ENCODE peak calls at places on chromosomes 11 and 22, in seven cellular contexts. N, I, X, C, V, J and G are unnamed samples.
A peak's percentile ranks its signal among the peaks of the same experiment; 100 is the strongest.

GRCh38 chr11:122159173-122159701 is 43.2 kb upstream of the BLID start:
- DNase-seq in I (peak; percentile 40), V (no peak), C (peak; percentile 81), J (peak; percentile 13), N (peak; percentile 23), X (no peak), G (no peak)

GRCh38 chr11:100445231-100445735 is 241.8 kb upstream of the ARHGAP42 start:
- DNase-seq in C (peak; percentile 23), I (no peak), N (no peak), V (no peak), J (no peak), X (no peak), G (no peak)

GRCh38 chr22:46021577-46021976 is 44.6 kb upstream of the WNT7B start:
- DNase-seq in I (no peak), X (no peak), J (no peak), C (no peak), V (peak; percentile 26), N (no peak), G (no peak)

GRCh38 chr11:34342008-34342533 is 15.7 kb downstream of the ABTB2 start:
- DNase-seq in J (no peak), V (no peak), I (no peak), N (peak; percentile 53), C (no peak), X (no peak), G (no peak)

GRCh38 chr22:42830161-42830560 is 26.9 kb downstream of the ARFGAP3 start:
- DNase-seq in X (no peak), C (no peak), I (no peak), J (no peak), V (no peak), N (no peak), G (no peak)

GRCh38 chr11:10770626-10771254 is 19.7 kb downstream of the CTR9 start:
- DNase-seq in I (peak; percentile 33), V (no peak), N (peak; percentile 63), C (peak; percentile 55), J (peak; percentile 57), X (peak; percentile 67), G (peak; percentile 33)

GRCh38 chr22:26892401-26893033 is 235.1 kb downstream of the MIAT start:
- DNase-seq in X (peak; percentile 38), J (no peak), N (peak; percentile 25), I (no peak), C (no peak), V (peak; percentile 83), G (no peak)

GRCh38 chr22:48242461-48242864 is 1480.0 kb downstream of the TBC1D22A start:
- DNase-seq in N (no peak), J (no peak), V (peak; percentile 21), C (no peak), X (no peak), I (no peak), G (no peak)

GRCh38 chr22:50581950-50582561 is 593 bp downstream of the CHKB start:
- DNase-seq in C (peak; percentile 17), V (no peak), N (no peak), J (no peak), I (no peak), X (no peak), G (no peak)

GRCh38 chr22:45090364-45090960 is 73.3 kb upstream of the NUP50 start:
- DNase-seq in C (no peak), J (no peak), V (no peak), X (peak; percentile 14), N (peak; percentile 77), I (peak; percentile 52), G (no peak)

GRCh38 chr11:6022954-6023353 is 7.6 kb downstream of the OR56A1 start:
- DNase-seq in X (peak; percentile 13), J (peak; percentile 12), I (peak; percentile 36), V (no peak), N (peak; percentile 68), C (peak; percentile 73), G (no peak)

GRCh38 chr22:37218771-37219411 is 6.6 kb upstream of the SSTR3 start:
- DNase-seq in C (no peak), N (no peak), I (no peak), J (no peak), V (no peak), X (no peak), G (peak; percentile 85)

GRCh38 chr11:15867886-15868285 is 488.5 kb downstream of the SOX6 start:
- DNase-seq in V (no peak), N (no peak), C (no peak), X (no peak), J (no peak), I (no peak), G (no peak)

GRCh38 chr11:129323896-129324522 is 51.6 kb upstream of the BARX2 start:
- DNase-seq in V (no peak), N (peak; percentile 58), I (no peak), J (no peak), X (peak; percentile 30), C (peak; percentile 49), G (no peak)

GRCh38 chr11:3627291-3627690 is 14.5 kb downstream of the ART5 start:
- DNase-seq in V (no peak), C (peak; percentile 34), X (no peak), I (peak; percentile 69), N (peak; percentile 78), J (no peak), G (no peak)

GRCh38 chr22:35608088-35608487 is 9.0 kb downstream of the MB start:
- DNase-seq in X (no peak), J (no peak), V (no peak), N (no peak), C (no peak), I (no peak), G (no peak)

GRCh38 chr11:2933376-2934056 is 4.3 kb upstream of the PHLDA2 start:
- DNase-seq in I (peak; percentile 86), N (no peak), X (peak; percentile 92), V (peak; percentile 65), C (peak; percentile 77), J (no peak), G (peak; percentile 18)

GRCh38 chr11:44507896-44508440 is 57.5 kb upstream of the CD82 start:
- DNase-seq in J (no peak), X (no peak), N (no peak), I (no peak), V (no peak), C (no peak), G (no peak)

GRCh38 chr11:10659339-10660216 is 34.0 kb downstream of the IRAG1 start:
- DNase-seq in I (peak; percentile 97), X (peak; percentile 60), J (peak; percentile 18), N (peak; percentile 83), C (peak; percentile 85), V (no peak), G (no peak)

GRCh38 chr11:44760917-44761545 is 34.3 kb downstream of the TSPAN18 start:
- DNase-seq in I (peak; percentile 80), J (no peak), C (peak; percentile 92), V (no peak), N (peak; percentile 78), X (peak; percentile 43), G (no peak)

GRCh38 chr11:69644962-69645675 is 4.2 kb downstream of the CCND1 start:
- DNase-seq in N (no peak), C (no peak), J (no peak), I (no peak), X (no peak), V (peak; percentile 48), G (no peak)

GRCh38 chr22:30712094-30712493 is 17.4 kb downstream of the OSBP2 start:
- DNase-seq in X (no peak), J (no peak), N (no peak), V (no peak), C (no peak), I (no peak), G (no peak)

GRCh38 chr11:61912991-61913698 is 4.2 kb downstream of the RAB3IL1 start:
- DNase-seq in N (no peak), J (no peak), X (no peak), C (no peak), V (no peak), I (no peak), G (no peak)

GRCh38 chr11:12410006-12410728 is 32.8 kb downstream of the PARVA start:
- DNase-seq in J (no peak), N (no peak), C (peak; percentile 60), X (no peak), I (peak; percentile 62), V (no peak), G (no peak)

GRCh38 chr22:25051073-25051472 is 98.6 kb downstream of the KIAA1671 start:
- DNase-seq in J (no peak), N (no peak), C (no peak), V (no peak), I (no peak), X (no peak), G (no peak)
- TF ChIP-seq CTCF in J (peak; percentile 35), N (no peak), C (peak; percentile 48), V (no peak), I (peak; percentile 65), X (peak; percentile 40), G (no peak)

GRCh38 chr22:20218981-20219380 is 49.1 kb downstream of the RTN4R start:
- DNase-seq in N (no peak), V (no peak), J (no peak), X (no peak), C (no peak), I (no peak), G (no peak)
- TF ChIP-seq CTCF in N (no peak), V (no peak), J (no peak), X (no peak), C (no peak), I (no peak), G (no peak)

DNA sequence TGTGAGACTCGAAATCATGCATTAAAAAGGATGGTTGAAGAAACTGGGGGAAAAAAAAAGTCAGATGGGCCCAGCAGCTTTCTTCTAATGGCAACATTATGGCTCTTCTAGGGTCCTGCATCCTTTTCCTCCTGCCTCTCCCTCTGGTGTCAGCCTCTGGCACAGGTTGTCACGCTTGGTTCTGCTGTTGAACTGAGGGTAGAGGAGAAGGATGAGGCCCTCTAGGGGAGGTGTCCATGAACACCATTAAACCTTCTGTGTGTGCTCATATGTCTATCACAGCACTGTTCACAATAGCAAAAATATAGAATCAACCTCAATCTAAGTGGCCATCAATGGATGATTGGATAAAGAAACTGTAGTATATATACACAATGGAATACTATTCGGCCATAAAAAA is 36.0 kb downstream of the BUD13 start:
- DNase-seq in X (no peak), C (peak; percentile 5), I (peak; percentile 4), V (no peak), N (no peak), J (no peak), G (no peak)
- TF ChIP-seq CTCF in X (no peak), C (no peak), I (peak; percentile 23), V (no peak), N (no peak), J (no peak), G (no peak)

GRCh38 chr11:63851354-63851753 is 12.4 kb downstream of the MARK2 start:
- DNase-seq in N (no peak), J (no peak), I (no peak), C (no peak), X (no peak), V (no peak), G (no peak)
- TF ChIP-seq CTCF in N (no peak), J (no peak), I (no peak), C (no peak), X (no peak), V (no peak), G (no peak)

DNA sequence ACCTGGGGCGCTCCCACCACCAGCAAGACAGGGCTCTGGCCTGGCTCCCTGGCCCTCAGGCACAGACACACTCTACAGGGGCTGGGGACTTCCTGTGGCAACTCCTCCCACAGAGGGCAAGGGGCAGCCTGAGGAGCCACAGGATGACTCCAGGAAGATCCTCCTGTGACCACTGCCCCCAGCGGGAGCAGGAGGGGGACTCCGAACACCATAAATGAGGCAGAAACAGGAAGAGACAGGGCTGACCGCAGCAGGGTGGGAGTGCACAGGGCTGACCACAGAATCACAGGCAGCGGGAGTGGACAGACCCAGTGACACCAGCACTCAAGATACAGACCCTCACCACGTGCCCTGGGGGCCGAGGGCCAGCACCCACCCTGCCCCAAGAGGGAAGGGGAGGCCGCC is 10.8 kb downstream of the ARAP1 start:
- DNase-seq in N (peak; percentile 64), C (no peak), I (no peak), J (peak; percentile 62), V (peak; percentile 41), X (no peak), G (no peak)
- TF ChIP-seq CTCF in N (no peak), C (no peak), I (no peak), J (no peak), V (no peak), X (no peak), G (no peak)